ENCODE peak calls at places on chromosomes 1 and 21, in four cellular contexts. E, F, M and Y are unnamed samples.

GRCh38 chr1:15154480-15155036 is 1.0 kb downstream of the TMEM51 start:
- DNase-seq in F (peak; percentile 78), M (peak; percentile 31), E (no peak), Y (peak; percentile 55)

GRCh38 chr1:38741341-38741740 is 118.2 kb downstream of the RRAGC start:
- DNase-seq in M (no peak), F (no peak), E (no peak), Y (no peak)

GRCh38 chr1:55696891-55697290 is 481.7 kb upstream of the USP24 start:
- DNase-seq in M (no peak), F (no peak), E (no peak), Y (no peak)

GRCh38 chr1:205545991-205546390 is 41.5 kb downstream of the CDK18 start:
- DNase-seq in F (peak; percentile 31), M (no peak), E (no peak), Y (no peak)

GRCh38 chr1:162687870-162688269 is 55.6 kb downstream of the DDR2 start:
- DNase-seq in F (no peak), E (no peak), M (no peak), Y (no peak)

GRCh38 chr1:214709241-214709640 is 106.2 kb downstream of the CENPF start:
- DNase-seq in F (no peak), E (no peak), M (no peak), Y (no peak)

GRCh38 chr21:17045214-17045835 is 467.5 kb upstream of the CXADR start:
- DNase-seq in F (no peak), M (no peak), E (no peak), Y (no peak)

GRCh38 chr1:206788487-206789050 is 16.3 kb upstream of the IL10 start:
- DNase-seq in E (no peak), M (no peak), F (no peak), Y (no peak)

GRCh38 chr1:158180741-158181576 is at the start of gene CD1D:
- DNase-seq in M (peak; percentile 33), F (no peak), E (no peak), Y (peak; percentile 69)

GRCh38 chr21:26055841-26056264 is 114.7 kb downstream of the APP start:
- DNase-seq in E (no peak), F (no peak), M (no peak), Y (no peak)

GRCh38 chr1:87329756-87330200 is 1.1 kb downstream of the LMO4 start:
- DNase-seq in E (peak; percentile 13), F (no peak), M (no peak), Y (no peak)

GRCh38 chr21:32779983-32780382 is 8.4 kb upstream of the PAXBP1 start:
- DNase-seq in M (no peak), E (no peak), F (no peak), Y (no peak)

GRCh38 chr1:53376041-53376461 is 48.2 kb upstream of the LRP8 start:
- DNase-seq in M (no peak), E (no peak), F (peak; percentile 51), Y (no peak)

GRCh38 chr1:152861374-152861773 is 1.6 kb downstream of the LCE7A start:
- DNase-seq in E (no peak), F (no peak), M (no peak), Y (no peak)
- H3K9me3 ChIP-seq in E (no peaks in the 10 kb centered on the region), F (no peaks in the 10 kb centered on the region), M (no peaks in the 10 kb centered on the region), Y (no peaks in the 10 kb centered on the region)

GRCh38 chr1:224745388-224745787 is 129.3 kb downstream of the CNIH3 start:
- DNase-seq in F (no peak), M (no peak), E (no peak), Y (no peak)
- H3K4me3 ChIP-seq in F (no peak overlapping the region), M (no peak overlapping the region), E (no peak overlapping the region), Y (no peak overlapping the region)

GRCh38 chr21:44523567-44524181 is 16.3 kb downstream of the KRTAP10-1 start:
- DNase-seq in F (no peak), E (no peak), M (no peak), Y (no peak)
- H3K9me3 ChIP-seq in F (no peaks in the 10 kb centered on the region), E (no peaks in the 10 kb centered on the region), M (no peaks in the 10 kb centered on the region), Y (no peaks in the 10 kb centered on the region)

GRCh38 chr1:27661412-27662075 is 10.4 kb downstream of the IFI6 start:
- DNase-seq in E (no peak), M (no peak), F (no peak), Y (no peak)

GRCh38 chr1:27658951-27659496 is 13.0 kb downstream of the IFI6 start:
- DNase-seq in F (no peak), E (peak; percentile 40), M (no peak), Y (no peak)

GRCh38 chr1:27656157-27656893 is 15.7 kb downstream of the IFI6 start:
- DNase-seq in E (no peak), F (peak; percentile 90), M (peak; percentile 69), Y (peak; percentile 75)

GRCh38 chr1:27660300-27660837 is 11.6 kb downstream of the IFI6 start:
- DNase-seq in M (no peak), E (no peak), F (no peak), Y (no peak)

GRCh38 chr1:27659497-27660299 is 12.3 kb downstream of the IFI6 start:
- DNase-seq in F (peak; percentile 96), M (peak; percentile 94), E (peak; percentile 84), Y (peak; percentile 95)
- H3K4me3 ChIP-seq in F (peak overlapping the region; percentile 71), M (peak overlapping the region; percentile 70), E (peak overlapping the region; percentile 54), Y (peak overlapping the region; percentile 63)

DNA sequence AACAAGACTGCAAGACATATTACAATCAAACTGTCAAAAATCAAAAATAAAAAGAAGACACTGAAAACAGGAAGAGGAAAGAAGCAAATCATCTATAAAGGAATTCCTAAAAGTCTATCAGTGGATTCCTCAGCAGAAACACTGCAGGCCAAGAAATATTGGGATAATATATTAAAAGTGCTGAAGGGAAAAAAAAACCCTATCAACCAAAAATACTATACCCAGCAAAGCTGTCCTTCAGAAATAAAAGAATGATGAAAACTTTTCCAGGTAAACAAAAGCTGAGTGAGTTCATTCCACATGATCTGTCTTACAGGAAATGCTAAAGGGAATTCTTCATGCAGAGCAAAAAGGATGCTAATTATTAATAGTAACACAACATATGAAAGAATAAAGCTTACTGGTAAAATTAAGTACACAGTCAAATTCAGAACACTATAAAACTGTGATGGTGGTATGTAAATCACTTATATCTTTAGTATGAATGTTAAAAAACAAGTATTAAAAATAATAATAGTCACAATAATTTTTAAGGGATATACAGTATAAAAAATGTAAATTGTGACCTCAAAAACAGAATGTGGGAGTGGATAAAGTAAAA is 12.9 kb upstream of the ACP6 start:
- DNase-seq in E (no peak), F (no peak), M (no peak), Y (no peak)
- H3K9me3 ChIP-seq in E (peaks cover 17% of the 10 kb centered on the region), F (peaks cover 4% of the 10 kb centered on the region), M (peaks cover 32% of the 10 kb centered on the region), Y (peaks cover 18% of the 10 kb centered on the region)

DNA sequence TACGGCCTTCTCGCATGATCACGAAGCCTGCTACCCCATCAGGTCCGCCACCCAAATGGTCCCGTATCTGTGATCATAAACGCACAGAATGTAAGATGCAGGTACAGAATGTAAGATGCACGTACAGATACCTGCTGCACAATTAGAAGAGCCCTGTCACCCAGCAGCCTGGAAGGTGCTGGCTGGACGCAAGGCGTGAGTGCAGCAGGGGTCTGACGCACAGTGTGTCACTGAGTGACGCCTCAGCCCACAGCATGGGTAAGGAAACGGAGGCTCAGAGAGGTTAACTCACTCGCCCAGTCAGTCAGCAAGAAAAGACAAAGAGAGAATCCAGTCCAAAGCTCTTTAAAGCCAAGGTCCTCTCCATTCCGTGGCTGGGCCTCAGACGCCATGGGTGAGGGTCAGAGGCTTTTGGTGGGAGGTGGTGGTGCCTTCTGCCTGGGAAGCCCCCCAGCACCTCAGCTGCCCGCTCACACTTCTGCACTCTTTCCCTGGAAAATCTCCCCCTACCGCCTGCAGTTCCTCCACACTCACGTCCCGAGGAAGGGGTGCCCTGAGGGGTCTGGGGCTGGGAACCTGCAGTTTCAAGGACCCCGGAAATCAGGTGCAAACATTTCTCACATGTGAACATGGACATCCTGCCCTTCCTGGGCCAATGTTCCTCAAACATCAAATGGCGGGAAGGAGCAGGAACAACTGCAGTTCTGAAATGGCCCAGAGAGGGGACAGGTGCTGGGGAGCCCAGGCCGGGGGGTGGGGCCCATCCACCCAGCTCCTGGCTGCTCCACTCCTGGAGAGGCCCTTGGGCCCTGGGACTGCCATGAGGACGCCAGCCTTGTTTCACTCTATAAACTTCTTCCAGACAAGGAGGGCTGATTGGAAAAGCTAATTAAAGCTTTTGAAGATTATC is 59.4 kb downstream of the SLC66A1 start:
- DNase-seq in F (no peak), M (no peak), E (no peak), Y (no peak)
- H3K4me3 ChIP-seq in F (no peak overlapping the region), M (no peak overlapping the region), E (no peak overlapping the region), Y (no peak overlapping the region)

GRCh38 chr1:3052501-3052900 is 16.5 kb upstream of the PRDM16 start:
- DNase-seq in E (no peak), M (no peak), F (peak; percentile 35), Y (no peak)
- H3K9me3 ChIP-seq in E (no peaks in the 10 kb centered on the region), M (peaks cover 3% of the 10 kb centered on the region), F (no peaks in the 10 kb centered on the region), Y (no peaks in the 10 kb centered on the region)